ENCODE peak calls at places on chromosomes 2 and 18, in nine cellular contexts. C, Y, H, Q, N, T, G, U and V are unnamed samples.

GRCh38 chr2:54574107-54574859 is 118.2 kb downstream of the SPTBN1 start:
- DNase-seq in C (no peak), H (peak), T (peak), Q (no peak), U (peak), Y (no peak), N (no peak), G (peak), V (peak)

GRCh38 chr2:162253435-162253834 is 10.2 kb upstream of the FAP start:
- DNase-seq in T (no peak), H (no peak), Y (no peak), C (no peak), N (no peak), Q (no peak), U (no peak), G (no peak), V (no peak)

GRCh38 chr2:109722026-109722425 is 72.1 kb upstream of the RGPD5 start:
- DNase-seq in U (no peak), H (no peak), Q (peak), G (peak), C (no peak), N (no peak), Y (no peak), T (no peak), V (peak)

GRCh38 chr18:48728204-48728833 is 189.5 kb downstream of the CTIF start:
- DNase-seq in T (no peak), Q (no peak), C (peak), U (no peak), G (no peak), Y (peak), N (peak), H (peak), V (no peak)

GRCh38 chr18:63237486-63237885 is 82.1 kb downstream of the BCL2 start:
- DNase-seq in H (peak), T (no peak), U (no peak), N (no peak), Y (no peak), C (no peak), Q (no peak), G (no peak), V (no peak)

GRCh38 chr2:140270229-140270628 is 1490.0 kb upstream of the NXPH2 start:
- DNase-seq in Q (no peak), T (no peak), U (no peak), G (no peak), H (no peak), N (peak), Y (no peak), C (no peak), V (no peak)

GRCh38 chr18:76958692-76959341 is 136.5 kb downstream of the ZNF236 start:
- DNase-seq in Y (no peak), T (no peak), C (no peak), N (no peak), Q (no peak), G (peak), U (no peak), H (no peak), V (peak)

GRCh38 chr2:241981076-241981700 is 111.7 kb downstream of the RTP5 start:
- DNase-seq in N (no peak), Q (no peak), U (no peak), H (no peak), Y (no peak), T (no peak), G (no peak), C (no peak), V (peak)

GRCh38 chr2:22497064-22497463 is 887.9 kb upstream of the KLHL29 start:
- DNase-seq in H (no peak), T (no peak), Y (no peak), C (no peak), Q (no peak), U (no peak), N (no peak), G (no peak), V (no peak)

GRCh38 chr2:23826079-23826478 is 100.8 kb downstream of the ATAD2B start:
- DNase-seq in Q (no peak), U (no peak), Y (no peak), G (no peak), C (no peak), H (no peak), T (no peak), N (no peak), V (no peak)

GRCh38 chr2:126714191-126714965 is 58.4 kb downstream of the GYPC start:
- DNase-seq in Y (no peak), G (no peak), H (no peak), N (no peak), U (no peak), Q (no peak), T (no peak), C (no peak), V (no peak)

GRCh38 chr2:200081221-200081620 is 125.8 kb downstream of the MAIP1 start:
- DNase-seq in C (no peak), Y (no peak), Q (no peak), G (no peak), U (no peak), N (no peak), T (no peak), H (peak), V (no peak)

GRCh38 chr2:60385648-60386047 is 167.8 kb downstream of the BCL11A start:
- DNase-seq in Q (no peak), T (no peak), H (no peak), C (no peak), U (no peak), Y (no peak), N (no peak), G (no peak), V (no peak)

GRCh38 chr18:34158881-34159690 is 65.6 kb downstream of the NOL4 start:
- DNase-seq in U (no peak), G (peak), N (peak), T (no peak), H (peak), C (no peak), Q (no peak), Y (no peak), V (peak)

GRCh38 chr2:64751286-64752260 is 97.9 kb upstream of the SERTAD2 start:
- DNase-seq in T (no peak), H (peak), C (peak), Y (no peak), G (peak), N (peak), U (no peak), Q (no peak), V (peak)

GRCh38 chr2:68961380-68961779 is 8.7 kb upstream of the GKN2 start:
- DNase-seq in H (no peak), Y (no peak), C (no peak), G (no peak), U (no peak), Q (no peak), N (no peak), T (no peak), V (no peak)

GRCh38 chr2:65053199-65053598 is 3.0 kb upstream of the CEP68 start:
- DNase-seq in Y (no peak), Q (no peak), N (no peak), T (no peak), U (no peak), H (no peak), G (no peak), C (no peak), V (no peak)

GRCh38 chr2:25639131-25639530 is 34.2 kb downstream of the DTNB start:
- DNase-seq in Y (no peak), Q (no peak), U (no peak), G (no peak), H (no peak), T (no peak), N (no peak), C (no peak), V (no peak)

GRCh38 chr2:115077594-115077993 is 635.2 kb downstream of the DPP10 start:
- DNase-seq in N (no peak), H (no peak), Q (no peak), Y (no peak), G (no peak), T (no peak), U (no peak), C (no peak), V (no peak)

GRCh38 chr2:3079959-3080948 is 297.4 kb downstream of the EIPR1 start:
- DNase-seq in N (no peak), C (no peak), Q (no peak), T (no peak), Y (no peak), U (no peak), G (no peak), H (no peak), V (no peak)

GRCh38 chr2:136310005-136310495 is 192.1 kb upstream of the CXCR4 start:
- DNase-seq in N (no peak), T (no peak), Y (no peak), G (no peak), C (no peak), U (no peak), H (no peak), Q (no peak), V (no peak)

GRCh38 chr2:174400853-174401252 is 5.3 kb downstream of the SCRN3 start:
- DNase-seq in T (no peak), N (no peak), U (no peak), C (no peak), Q (no peak), G (no peak), Y (no peak), H (no peak), V (no peak)

GRCh38 chr2:122341007-122341406 is 585.6 kb downstream of the TSN start:
- DNase-seq in G (no peak), Q (no peak), H (peak), C (no peak), T (no peak), Y (peak), U (no peak), N (no peak), V (no peak)

GRCh38 chr2:80304522-80304878 is at the start of gene LRRTM1:
- DNase-seq in N (no peak), H (no peak), Q (no peak), G (no peak), U (no peak), C (peak), T (no peak), Y (no peak), V (no peak)

GRCh38 chr2:160252278-160252887 is 52.3 kb upstream of the ITGB6 start:
- DNase-seq in N (peak), U (no peak), G (peak), Q (no peak), C (peak), H (peak), T (no peak), Y (no peak), V (no peak)

GRCh38 chr2:29236074-29236473 is 120.9 kb downstream of the CLIP4 start:
- DNase-seq in T (no peak), C (no peak), N (no peak), Y (no peak), Q (no peak), U (no peak), G (no peak), H (no peak), V (no peak)

GRCh38 chr2:3214065-3214464 is 163.6 kb downstream of the EIPR1 start:
- DNase-seq in T (no peak), C (no peak), Y (no peak), U (no peak), N (no peak), H (no peak), Q (no peak), G (no peak), V (no peak)

GRCh38 chr18:46377557-46377956 is 273.4 kb downstream of the HAUS1 start:
- DNase-seq in Y (no peak), C (no peak), U (no peak), Q (no peak), H (no peak), N (no peak), T (no peak), G (no peak), V (no peak)

GRCh38 chr18:22165049-22165602 is 4.3 kb upstream of the GATA6 start:
- DNase-seq in C (no peak), Y (no peak), G (no peak), U (no peak), T (no peak), H (no peak), N (no peak), Q (no peak), V (no peak)

GRCh38 chr2:64989126-64989981 is at the start of gene SLC1A4:
- DNase-seq in U (peak), C (peak), H (peak), Y (peak), Q (peak), T (peak), G (peak), N (peak), V (peak)

GRCh38 chr18:71398530-71398929 is 1109.7 kb downstream of the SOCS6 start:
- DNase-seq in N (peak), G (peak), T (no peak), Y (no peak), C (no peak), Q (no peak), H (no peak), U (no peak), V (no peak)

GRCh38 chr2:3639653-3640052 is 18.3 kb upstream of the ALLC start:
- DNase-seq in U (no peak), T (no peak), C (no peak), N (no peak), Y (no peak), H (no peak), Q (no peak), G (no peak), V (peak)

GRCh38 chr2:78383576-78383975 is 641.9 kb upstream of the REG3G start:
- DNase-seq in T (no peak), C (no peak), Y (no peak), Q (no peak), H (peak), U (no peak), G (no peak), N (no peak), V (no peak)

GRCh38 chr2:1406434-1406833 is 6.8 kb upstream of the TPO start:
- DNase-seq in Y (no peak), U (no peak), T (no peak), Q (no peak), C (no peak), H (no peak), G (no peak), N (no peak), V (no peak)

GRCh38 chr2:180983468-180984388 is 3.3 kb downstream of the UBE2E3 start:
- DNase-seq in H (peak), T (no peak), G (peak), N (peak), C (peak), Q (no peak), Y (no peak), U (no peak), V (no peak)

GRCh38 chr2:175151791-175152190 is 16.2 kb downstream of the ATF2 start:
- DNase-seq in U (no peak), N (no peak), Q (no peak), H (no peak), T (no peak), C (no peak), G (no peak), Y (no peak), V (no peak)

GRCh38 chr2:9333591-9334171 is 89.6 kb downstream of the ITGB1BP1 start:
- DNase-seq in G (peak), Y (peak), H (peak), Q (peak), U (no peak), N (peak), C (peak), T (no peak), V (peak)

GRCh38 chr2:127392828-127393578 is 5.2 kb upstream of the MAP3K2 start:
- DNase-seq in T (no peak), H (peak), G (no peak), N (no peak), C (no peak), U (no peak), Y (no peak), Q (no peak), V (no peak)

GRCh38 chr18:26540041-26540628 is 8.2 kb downstream of the KCTD1 start:
- DNase-seq in Y (no peak), G (no peak), Q (no peak), H (peak), N (no peak), T (no peak), C (peak), U (no peak), V (no peak)